ENCODE peak calls at places on chromosome 1, in six cellular contexts. T, I, L, V, S and D are unnamed samples.

GRCh38 chr1:62286778-62287224 is 32.4 kb downstream of the KANK4 start:
- DNase-seq in S (no peak), L (no peak), T (peak), V (no peak), I (peak), D (no peak)

GRCh38 chr1:50421768-50422674 is 1.2 kb downstream of the DMRTA2 start:
- DNase-seq in S (no peak), L (no peak), T (peak), V (no peak), I (peak), D (no peak)

GRCh38 chr1:17826165-17826488 is 71.0 kb downstream of the ACTL8 start:
- DNase-seq in T (peak), V (peak), S (peak), I (peak), L (peak), D (peak)

GRCh38 chr1:83910461-83910860 is 88.5 kb downstream of the TTLL7 start:
- DNase-seq in L (no peak), T (no peak), V (no peak), S (no peak), I (no peak), D (peak)

GRCh38 chr1:42966688-42967609 is 8.3 kb upstream of the SLC2A1 start:
- DNase-seq in L (no peak), I (peak), T (peak), V (peak), S (peak), D (peak)

GRCh38 chr1:168567007-168567406 is 9.4 kb upstream of the XCL1 start:
- DNase-seq in S (no peak), V (no peak), I (no peak), L (no peak), T (no peak), D (no peak)

GRCh38 chr1:234617986-234618725 is 8.2 kb upstream of the IRF2BP2 start:
- DNase-seq in S (peak), T (no peak), V (peak), I (no peak), L (peak), D (peak)

GRCh38 chr1:32798191-32798590 is 19.0 kb downstream of the YARS1 start:
- DNase-seq in I (no peak), T (no peak), S (no peak), L (no peak), V (no peak), D (peak)

GRCh38 chr1:81498370-81499184 is 302.2 kb upstream of the ADGRL2 start:
- DNase-seq in V (no peak), L (no peak), I (no peak), S (no peak), T (no peak), D (no peak)

GRCh38 chr1:16151200-16151708 is 4.6 kb downstream of the EPHA2 start:
- DNase-seq in I (no peak), V (peak), S (no peak), L (no peak), T (no peak), D (peak)

GRCh38 chr1:162913345-162913744 is 52.4 kb upstream of the CCDC190 start:
- DNase-seq in L (no peak), I (no peak), S (peak), T (no peak), V (no peak), D (no peak)

GRCh38 chr1:165816157-165816556 is 11.3 kb upstream of the UCK2 start:
- DNase-seq in L (no peak), I (no peak), T (no peak), V (no peak), S (no peak), D (no peak)

GRCh38 chr1:155191904-155192303 is 15.8 kb downstream of the THBS3 start:
- DNase-seq in I (no peak), V (no peak), T (no peak), S (no peak), L (no peak), D (no peak)

DNA sequence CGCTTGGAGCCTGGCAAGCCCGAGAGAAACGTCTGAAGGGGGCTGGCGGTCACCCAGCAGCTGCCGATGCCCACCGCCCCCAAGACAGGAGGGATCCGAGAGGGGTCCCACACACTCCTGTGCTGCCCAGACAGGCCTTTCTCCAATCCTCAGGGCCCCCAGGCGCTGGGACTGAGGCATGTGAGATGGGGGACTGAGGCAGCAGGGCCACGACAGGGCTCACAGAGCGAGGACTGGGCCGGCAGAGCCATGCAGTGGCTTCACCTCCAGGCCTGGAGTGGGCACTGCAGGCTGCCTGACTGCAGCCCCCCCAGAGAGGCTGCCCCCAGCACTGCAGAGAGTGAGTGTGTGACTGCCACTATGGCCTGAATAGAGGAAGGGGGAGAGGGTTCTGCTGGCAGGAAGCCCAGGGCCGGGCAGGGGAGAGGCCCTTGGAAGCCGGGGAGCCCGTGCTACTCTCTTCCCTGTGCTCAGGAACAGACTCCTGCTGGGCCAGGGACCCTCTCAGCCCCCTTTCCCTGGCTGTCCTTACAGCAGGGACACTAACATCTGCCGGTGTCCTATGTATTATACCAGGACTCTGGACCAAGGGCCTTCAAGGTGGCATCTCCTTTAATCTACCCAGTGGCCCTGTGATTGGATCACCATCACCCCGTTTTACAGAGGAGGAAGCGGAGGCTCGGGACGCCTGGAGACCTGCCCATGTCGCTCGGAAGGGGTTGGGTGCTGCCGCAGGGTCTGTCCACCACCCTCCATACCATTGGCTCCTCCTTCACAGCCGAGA is 20.2 kb upstream of the PLEKHG5 start:
- DNase-seq in T (no peak), V (no peak), L (no peak), I (no peak), S (no peak), D (no peak)
- H4K91ac ChIP-seq in T (no peak), V (peak), L (no peak), I (no peak), S (peak), D (no peak)

GRCh38 chr1:201681375-201681774 is 142.4 kb downstream of the NAV1 start:
- DNase-seq in I (no peak), V (no peak), L (no peak), S (no peak), T (no peak), D (no peak)
- H4K91ac ChIP-seq in I (no peak), V (no peak), L (no peak), S (no peak), T (no peak), D (no peak)

DNA sequence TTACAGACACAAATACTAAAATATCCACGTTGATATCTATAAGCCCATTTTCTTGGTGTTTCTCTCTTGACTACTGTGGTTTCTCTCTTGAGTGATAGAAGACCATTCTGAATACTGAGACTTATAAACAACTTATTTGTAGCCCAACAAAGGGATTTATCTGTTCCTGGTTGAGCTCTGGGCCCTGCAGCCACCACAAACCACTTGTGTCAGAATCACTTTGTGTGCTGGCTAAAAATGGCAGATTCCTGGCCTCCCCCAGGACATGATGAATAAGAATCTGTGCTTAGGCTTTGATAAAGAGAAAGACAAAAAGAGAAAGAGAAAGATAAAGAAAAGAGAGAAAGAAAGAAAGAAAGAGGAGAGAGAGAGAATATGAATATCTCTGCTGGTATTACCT is 18.9 kb upstream of the MCOLN2 start:
- DNase-seq in S (no peak), V (no peak), L (no peak), T (no peak), I (no peak), D (no peak)
- H4K91ac ChIP-seq in S (no peak), V (no peak), L (no peak), T (no peak), I (no peak), D (no peak)

GRCh38 chr1:99561952-99562351 is 84.0 kb upstream of the PALMD start:
- DNase-seq in T (no peak), I (no peak), L (no peak), S (no peak), V (no peak), D (no peak)

GRCh38 chr1:99565606-99566289 is 80.2 kb upstream of the PALMD start:
- DNase-seq in I (no peak), S (no peak), V (no peak), L (no peak), T (no peak), D (peak)

GRCh38 chr1:99570486-99571089 is 75.3 kb upstream of the PALMD start:
- DNase-seq in S (no peak), I (no peak), V (no peak), T (no peak), L (no peak), D (peak)

GRCh38 chr1:99571092-99571734 is 74.7 kb upstream of the PALMD start:
- DNase-seq in V (no peak), L (no peak), S (no peak), I (no peak), T (no peak), D (no peak)

DNA sequence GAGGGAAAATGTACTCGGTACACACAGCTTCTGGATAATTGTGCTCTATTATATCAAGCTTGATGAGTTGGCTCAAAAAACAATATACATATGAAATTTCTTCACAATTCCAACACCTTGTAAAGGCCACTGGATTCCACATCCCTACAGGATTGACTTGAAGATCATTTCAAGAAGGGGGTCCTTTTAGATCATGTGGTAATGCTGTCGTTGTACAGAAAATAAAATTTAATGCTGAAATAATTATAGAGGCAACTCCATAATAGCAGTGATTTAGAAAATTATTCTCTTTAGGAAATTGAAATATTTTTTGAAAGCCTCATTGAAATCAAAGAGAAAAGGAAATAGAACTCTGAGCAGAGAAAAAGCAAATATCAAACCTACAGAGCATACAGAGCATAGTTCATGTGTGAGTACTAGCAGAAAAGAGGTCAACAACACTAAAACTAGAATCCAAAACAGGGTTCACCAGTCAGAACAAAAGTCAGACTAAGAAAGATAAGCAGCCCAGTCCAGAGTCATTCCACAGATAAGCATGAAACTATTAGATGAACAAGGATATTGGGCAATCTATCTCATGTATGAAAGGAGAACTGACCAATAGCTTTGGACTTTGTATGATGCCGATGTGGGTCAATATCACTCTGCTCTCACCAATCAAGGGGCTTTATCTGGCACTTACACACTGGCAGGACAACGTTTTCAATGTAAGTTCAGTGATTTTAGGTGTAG is 79.5 kb upstream of the PALMD start:
- DNase-seq in V (no peak), L (no peak), I (no peak), S (peak), T (no peak), D (no peak)
- H4K91ac ChIP-seq in V (no peak), L (no peak), I (no peak), S (no peak), T (no peak), D (no peak)

DNA sequence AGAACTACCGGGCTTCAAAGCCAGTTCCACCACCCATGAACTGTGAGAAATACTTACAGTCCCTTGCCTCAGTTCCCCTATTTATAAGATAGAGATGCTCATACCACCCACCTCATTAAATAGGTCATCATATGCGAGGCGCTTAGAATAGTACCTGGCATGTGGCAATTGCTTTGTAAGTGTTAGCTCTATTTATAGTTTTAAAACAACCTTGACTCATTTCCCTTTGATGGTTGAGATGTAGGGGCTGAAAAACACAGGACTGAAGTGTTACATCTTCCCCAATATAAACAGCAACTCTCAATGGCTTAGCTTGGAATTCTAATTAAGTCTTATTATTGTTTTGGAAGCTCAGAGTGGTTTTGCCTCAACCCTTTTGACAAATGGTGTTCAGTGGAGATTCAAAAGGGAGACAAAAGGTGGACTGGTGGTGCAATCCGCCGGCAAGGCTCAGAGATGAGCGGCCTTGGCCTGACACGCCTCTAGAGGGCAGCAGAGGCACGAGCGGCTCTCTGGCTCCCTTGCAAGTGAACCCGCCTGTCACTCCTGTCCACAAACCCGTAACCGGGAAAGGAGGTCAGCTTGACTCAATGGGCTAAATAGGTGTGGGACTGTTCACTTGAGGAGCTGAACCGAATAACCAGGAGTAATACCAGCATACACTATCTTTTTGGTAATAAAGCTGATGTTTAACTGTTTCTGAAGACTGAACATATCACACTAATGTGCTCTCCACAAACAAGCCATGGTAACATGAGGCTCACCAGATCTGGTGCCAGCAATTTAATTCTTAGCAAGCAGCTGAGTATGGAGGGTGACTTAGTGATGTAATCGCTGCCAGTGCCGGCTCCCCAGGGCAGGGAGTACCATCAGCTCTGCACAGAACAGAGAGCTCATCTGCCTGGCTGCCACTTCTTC is 19.5 kb upstream of the SMYD2 start:
- DNase-seq in V (peak), L (peak), S (peak), T (peak), I (peak), D (peak)
- H4K91ac ChIP-seq in V (no peak), L (no peak), S (no peak), T (no peak), I (no peak), D (no peak)

GRCh38 chr1:205809469-205809868 is 3.5 kb downstream of the SLC41A1 start:
- DNase-seq in T (no peak), L (no peak), S (no peak), V (no peak), I (no peak), D (no peak)
- H4K91ac ChIP-seq in T (no peak), L (no peak), S (no peak), V (no peak), I (no peak), D (no peak)

GRCh38 chr1:85166343-85166742 is 34.5 kb downstream of the SYDE2 start:
- DNase-seq in V (no peak), I (no peak), T (no peak), S (peak), L (no peak), D (peak)
- H4K91ac ChIP-seq in V (no peak), I (no peak), T (no peak), S (no peak), L (no peak), D (no peak)

DNA sequence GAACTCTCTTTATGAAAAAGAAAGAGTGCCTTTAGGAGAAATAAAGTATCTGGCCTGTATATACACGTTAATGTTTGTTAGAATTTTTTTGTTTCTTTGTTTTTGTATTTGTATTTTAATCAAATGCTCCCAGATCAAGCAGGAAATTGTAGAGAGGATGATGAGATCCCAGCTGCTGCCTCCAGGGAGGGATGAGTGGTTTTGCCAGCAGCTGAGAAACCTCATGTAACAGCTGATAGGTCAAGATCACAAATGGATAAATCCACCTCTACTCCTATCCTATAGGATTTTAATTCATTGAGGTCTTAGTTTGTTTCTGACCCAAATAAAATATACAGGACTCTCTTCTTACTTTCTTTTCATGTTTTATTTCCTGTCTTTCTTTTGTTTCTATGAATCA is 129.1 kb upstream of the PLPPR5 start:
- DNase-seq in V (no peak), T (no peak), S (no peak), L (no peak), I (no peak), D (no peak)
- H4K91ac ChIP-seq in V (no peak), T (no peak), S (no peak), L (no peak), I (no peak), D (no peak)

GRCh38 chr1:12600880-12601633 is 17.0 kb downstream of the DHRS3 start:
- DNase-seq in L (no peak), S (no peak), T (peak), V (no peak), I (peak), D (no peak)

GRCh38 chr1:12600335-12600734 is 17.7 kb downstream of the DHRS3 start:
- DNase-seq in I (no peak), L (no peak), V (no peak), T (no peak), S (no peak), D (no peak)

GRCh38 chr1:12598914-12599463 is 19.0 kb downstream of the DHRS3 start:
- DNase-seq in I (no peak), T (no peak), L (no peak), S (no peak), V (no peak), D (no peak)

GRCh38 chr1:12597792-12598191 is 20.2 kb downstream of the DHRS3 start:
- DNase-seq in S (no peak), I (no peak), T (no peak), V (no peak), L (no peak), D (no peak)

GRCh38 chr1:12599657-12600056 is 18.4 kb downstream of the DHRS3 start:
- DNase-seq in L (no peak), V (no peak), I (no peak), T (no peak), S (no peak), D (no peak)
- H4K91ac ChIP-seq in L (no peak), V (no peak), I (no peak), T (no peak), S (no peak), D (no peak)

GRCh38 chr1:37822942-37823865 is 15.2 kb upstream of the YRDC start:
- DNase-seq in T (no peak), I (no peak), S (no peak), V (no peak), L (no peak), D (peak)

GRCh38 chr1:37814257-37814656 is 6.2 kb upstream of the YRDC start:
- DNase-seq in T (no peak), I (no peak), V (no peak), L (no peak), S (no peak), D (no peak)

GRCh38 chr1:37817481-37817880 is 9.5 kb upstream of the YRDC start:
- DNase-seq in T (peak), V (peak), S (no peak), L (no peak), I (no peak), D (peak)
- H4K91ac ChIP-seq in T (no peak), V (no peak), S (no peak), L (no peak), I (no peak), D (no peak)